ENCODE peak calls at places on chromosomes 5 and 9, in four cellular contexts. R, Q, N and I are unnamed samples.
A peak's percentile ranks its signal among the peaks of the same experiment; 100 is the strongest.

GRCh38 chr9:31388660-31389059 is 995.8 kb upstream of the ACO1 start:
- DNase-seq in N (no peak), Q (no peak), R (no peak), I (no peak)

GRCh38 chr5:137822158-137822764 is 45.4 kb upstream of the MYOT start:
- DNase-seq in Q (no peak), R (peak; percentile 53), N (peak; percentile 39), I (peak; percentile 60)

GRCh38 chr9:135570456-135570855 is 8.9 kb downstream of the PAEP start:
- DNase-seq in R (no peak), N (no peak), Q (no peak), I (no peak)

GRCh38 chr5:58184910-58185309 is 275.0 kb downstream of the PLK2 start:
- DNase-seq in N (no peak), Q (no peak), R (no peak), I (no peak)

GRCh38 chr9:78713746-78714405 is 417.0 kb downstream of the PSAT1 start:
- DNase-seq in N (no peak), Q (no peak), R (no peak), I (no peak)

GRCh38 chr5:149358818-149359217 is 972 bp downstream of the PCYOX1L start:
- DNase-seq in N (no peak), Q (no peak), R (no peak), I (no peak)

GRCh38 chr9:132986586-132986985 is 8.1 kb downstream of the GFI1B start:
- DNase-seq in Q (no peak), N (no peak), R (no peak), I (no peak)

GRCh38 chr5:125093776-125094175 is 347.3 kb upstream of the ZNF608 start:
- DNase-seq in Q (no peak), N (peak; percentile 1), R (no peak), I (no peak)

GRCh38 chr9:15755660-15756059 is 202.8 kb downstream of the CCDC171 start:
- DNase-seq in Q (no peak), N (no peak), R (no peak), I (no peak)

GRCh38 chr5:137254695-137255094 is 244.4 kb downstream of the SPOCK1 start:
- DNase-seq in R (no peak), Q (no peak), N (no peak), I (peak; percentile 23)

GRCh38 chr5:151319334-151319733 is 15.8 kb upstream of the SLC36A3 start:
- DNase-seq in N (no peak), Q (no peak), R (no peak), I (no peak)

GRCh38 chr5:120684749-120685415 is 220.8 kb downstream of the PRR16 start:
- DNase-seq in Q (no peak), N (no peak), R (no peak), I (peak; percentile 41)

GRCh38 chr5:140875085-140876065 is at the start of gene PCDHA12:
- DNase-seq in N (no peak), R (no peak), Q (no peak), I (peak; percentile 70)

GRCh38 chr5:40413747-40414146 is 266.0 kb upstream of the PTGER4 start:
- DNase-seq in Q (no peak), R (no peak), N (no peak), I (no peak)
- TF ChIP-seq USF2 in Q (no peak), R (no peak), N (no peak), I (no peak)

GRCh38 chr9:134230092-134230941 is 66.0 kb upstream of the RNU6ATAC start:
- DNase-seq in Q (no peak), N (no peak), R (no peak), I (no peak)

GRCh38 chr9:134228649-134229048 is 64.3 kb upstream of the RNU6ATAC start:
- DNase-seq in Q (no peak), R (no peak), N (no peak), I (no peak)

GRCh38 chr9:134231330-134231745 is 67.0 kb upstream of the RNU6ATAC start:
- DNase-seq in Q (no peak), R (no peak), N (no peak), I (no peak)

GRCh38 chr9:134230942-134231325 is 66.6 kb upstream of the RNU6ATAC start:
- DNase-seq in N (no peak), Q (no peak), R (no peak), I (no peak)

DNA sequence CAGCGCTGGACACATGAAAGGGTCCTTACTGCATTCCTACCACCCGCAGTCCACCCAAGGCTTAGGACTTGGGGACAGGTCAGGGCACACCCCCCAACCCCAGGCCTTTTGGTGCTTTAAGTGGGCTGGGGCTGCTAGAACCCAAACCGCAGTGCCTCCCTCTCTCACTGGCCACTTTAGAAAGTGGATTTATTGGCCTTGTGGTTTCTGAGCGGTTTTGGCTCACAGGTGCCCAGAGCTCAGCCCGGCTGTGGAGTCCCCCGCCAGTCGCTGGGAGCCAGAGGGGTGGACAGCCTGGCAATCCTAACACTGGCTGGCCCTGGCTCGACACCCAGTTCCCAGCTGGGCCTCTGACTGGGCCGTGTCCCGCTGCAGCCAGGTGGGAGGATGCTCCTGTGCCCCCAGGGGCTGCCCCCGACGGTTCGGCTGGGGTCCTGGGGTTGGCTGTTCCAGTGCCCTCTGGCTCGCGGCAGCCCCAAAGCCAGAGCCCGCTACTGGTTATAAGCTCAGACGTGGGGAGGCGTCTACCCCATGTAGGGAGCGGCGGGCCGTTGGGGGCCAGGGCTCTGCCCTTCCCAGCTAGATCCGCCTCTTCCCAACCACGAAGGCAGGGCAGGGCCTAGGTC is 65.2 kb upstream of the RNU6ATAC start:
- DNase-seq in Q (no peak), R (no peak), N (no peak), I (no peak)
- TF ChIP-seq TCF12 in Q (no peak), R (no peak), N (no peak), I (no peak)

DNA sequence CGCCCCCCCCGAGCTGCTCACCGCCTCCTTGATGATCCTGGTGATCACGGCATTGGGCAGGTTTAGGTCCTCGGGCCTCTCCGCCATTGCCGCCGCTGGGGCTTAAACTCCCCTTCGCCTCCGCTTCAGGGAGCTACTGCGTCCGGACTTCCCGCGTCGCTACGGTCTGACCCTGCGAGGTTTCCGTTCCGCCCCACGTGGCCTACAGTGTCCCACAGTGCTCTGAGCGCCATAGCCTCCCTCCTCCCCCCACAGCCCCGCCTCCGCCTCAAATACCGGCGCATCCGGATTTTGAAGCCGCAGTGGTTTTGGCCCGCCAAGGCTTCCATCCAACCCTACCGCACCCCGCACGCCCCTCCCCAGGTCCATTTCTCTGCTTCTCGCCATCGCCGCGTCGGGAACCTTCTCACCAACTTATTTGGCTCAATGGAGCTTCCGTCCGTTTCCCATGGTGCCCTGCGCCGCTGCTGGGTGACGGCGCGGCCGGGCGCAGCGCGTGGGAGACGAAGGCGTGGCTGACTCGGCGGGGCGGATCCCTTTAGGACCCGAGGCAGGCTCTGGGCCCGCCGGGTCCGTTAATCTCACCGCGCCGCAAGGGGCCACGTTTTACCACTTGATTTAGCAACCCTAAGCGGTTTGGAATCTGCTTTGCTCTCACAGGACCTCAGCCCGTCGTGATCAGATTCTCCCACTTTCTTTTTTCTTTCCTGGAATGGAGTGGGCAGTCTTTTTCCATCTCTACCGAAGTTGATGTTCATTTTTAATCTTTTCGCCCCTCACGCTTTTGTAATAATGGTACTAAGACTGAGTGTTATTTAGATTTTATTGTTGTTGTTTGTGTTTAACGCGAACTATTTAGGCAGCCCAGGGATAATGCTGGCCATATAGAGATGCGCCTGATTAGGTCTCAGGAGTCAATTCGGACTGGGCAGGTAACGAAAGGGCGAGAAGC is at the start of the genes C9orf43 and POLE3:
- DNase-seq in N (peak; percentile 78), Q (peak; percentile 80), R (peak; percentile 91), I (peak; percentile 94)
- TF ChIP-seq EP300 in N (no peak), Q (peak; percentile 15), R (peak; percentile 34), I (peak; percentile 7)

DNA sequence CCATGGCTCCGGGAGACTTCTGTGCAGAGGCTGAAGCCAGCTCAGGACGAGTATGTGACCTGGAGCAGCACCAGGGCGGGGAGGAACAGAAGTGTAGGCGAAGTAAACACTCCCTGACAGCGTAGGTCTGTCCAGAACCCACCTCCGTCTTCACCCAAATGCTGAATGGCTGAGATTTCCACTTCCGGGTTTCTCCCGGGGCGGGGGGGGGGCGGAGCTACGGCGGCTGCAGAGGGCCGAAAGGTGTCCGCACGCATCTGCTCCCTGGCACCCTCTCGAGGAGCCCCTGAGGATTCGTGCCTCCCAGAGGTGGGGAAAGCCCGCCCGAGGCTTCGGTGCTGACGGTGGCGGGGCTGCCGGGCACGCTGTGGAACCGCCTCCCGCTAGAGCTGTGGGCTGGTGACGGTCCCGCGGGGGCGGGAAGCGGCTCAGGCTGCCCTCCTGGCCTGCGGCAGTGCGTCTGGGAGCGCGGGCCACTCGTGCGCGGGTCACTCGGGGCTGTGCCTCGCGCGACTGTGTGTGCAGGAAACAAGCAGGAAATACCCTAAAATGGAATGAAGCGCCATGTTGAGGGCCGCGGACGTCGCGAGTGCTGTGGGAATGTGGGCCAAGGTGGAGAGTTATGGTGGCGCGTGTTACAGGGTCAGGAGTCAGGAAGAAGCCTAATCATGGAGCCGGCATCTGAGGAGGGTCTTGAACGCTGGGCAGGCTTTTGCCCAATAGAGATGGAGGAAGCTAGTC is 1425.4 kb downstream of the FOXD4L5 start:
- DNase-seq in N (no peak), R (peak; percentile 49), Q (no peak), I (peak; percentile 86)
- TF ChIP-seq USF2 in N (no peak), R (no peak), Q (no peak), I (no peak)

GRCh38 chr9:17436854-17437253 is 142.0 kb upstream of the SH3GL2 start:
- DNase-seq in N (no peak), Q (no peak), R (no peak), I (no peak)

GRCh38 chr9:17433526-17433925 is 145.3 kb upstream of the SH3GL2 start:
- DNase-seq in R (no peak), Q (no peak), N (no peak), I (no peak)

GRCh38 chr9:17437813-17438212 is 141.1 kb upstream of the SH3GL2 start:
- DNase-seq in N (no peak), R (no peak), Q (no peak), I (no peak)
- TF ChIP-seq TCF12 in N (no peak), R (no peak), Q (no peak), I (no peak)

DNA sequence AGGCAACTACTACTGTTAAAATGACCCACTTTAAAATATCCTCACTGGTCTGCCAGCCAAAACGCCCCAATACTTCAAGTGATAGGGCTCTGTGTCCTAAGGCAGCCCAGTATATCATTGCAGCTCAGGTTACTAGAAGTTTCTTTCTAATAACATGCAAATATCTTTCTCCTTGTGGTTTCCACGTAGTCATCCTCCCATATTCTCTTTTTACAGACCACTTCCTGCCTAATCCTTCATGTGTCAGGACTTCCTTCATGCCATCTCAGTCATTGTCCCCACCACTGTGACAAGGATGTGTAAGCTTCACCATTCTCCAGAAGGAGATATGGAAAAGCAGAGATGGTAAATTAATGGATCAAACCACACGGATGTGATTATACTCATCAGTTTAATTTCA is 813.7 kb downstream of the MAT2B start:
- DNase-seq in N (no peak), R (no peak), Q (no peak), I (no peak)
- TF ChIP-seq EP300 in N (no peak), R (no peak), Q (no peak), I (no peak)

GRCh38 chr5:169286572-169287325 is 14.2 kb downstream of the SLIT3 start:
- DNase-seq in Q (no peak), R (no peak), N (no peak), I (no peak)
- TF ChIP-seq USF2 in Q (no peak), R (no peak), N (no peak), I (no peak)

DNA sequence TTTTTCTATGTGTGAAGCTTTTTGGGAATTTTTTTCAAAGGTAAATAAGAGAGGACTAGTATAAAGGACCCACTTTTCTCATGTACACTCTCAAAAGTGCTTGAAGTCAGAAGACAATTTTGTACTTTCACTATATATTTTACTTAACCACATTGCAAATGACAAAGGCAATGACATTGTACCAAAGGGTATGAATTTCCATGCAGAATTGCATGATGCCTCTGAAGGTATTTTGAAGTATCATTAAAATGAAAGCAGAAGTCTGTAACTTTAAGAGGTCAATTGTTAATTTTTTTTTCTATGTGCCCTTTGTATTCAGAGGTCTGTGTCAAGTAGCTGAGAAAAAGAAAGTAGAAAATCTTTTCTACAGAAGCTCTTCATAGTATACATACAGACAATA is 84.7 kb downstream of the ST8SIA4 start:
- DNase-seq in Q (no peak), R (no peak), N (no peak), I (no peak)
- TF ChIP-seq TCF12 in Q (no peak), R (no peak), N (no peak), I (no peak)